ENCODE peak calls at places on chromosomes 5 and 9, in nine cellular contexts. N, G, E, Q, D, L, C, I and P are unnamed samples.

GRCh38 chr5:115487168-115487567 is 57.4 kb downstream of the FEM1C start:
- DNase-seq in N (no peak), G (no peak), E (no peak), Q (no peak), D (no peak), L (no peak), C (no peak), I (no peak), P (no peak)

GRCh38 chr9:35908484-35909125 is 685 bp upstream of the SPAAR start:
- DNase-seq in N (peak; percentile 53), G (no peak), E (peak; percentile 87), Q (no peak), D (no peak), L (no peak), C (no peak), I (no peak), P (no peak)

GRCh38 chr5:127754259-127754658 is 51.1 kb downstream of the CCDC192 start:
- DNase-seq in N (no peak), G (no peak), E (peak; percentile 22), Q (peak; percentile 70), D (no peak), L (no peak), C (no peak), I (no peak), P (no peak)

GRCh38 chr5:141529002-141529401 is 40.1 kb downstream of the PCDHGC5 start:
- DNase-seq in N (no peak), G (no peak), E (no peak), Q (peak; percentile 82), D (no peak), L (no peak), C (no peak), I (no peak), P (no peak)

GRCh38 chr5:137254695-137255094 is 244.4 kb downstream of the SPOCK1 start:
- DNase-seq in N (no peak), G (no peak), E (no peak), Q (no peak), D (no peak), L (no peak), C (no peak), I (no peak), P (no peak)

GRCh38 chr5:126000533-126000932 is 422.7 kb upstream of the GRAMD2B start:
- DNase-seq in N (no peak), G (no peak), E (no peak), Q (no peak), D (no peak), L (no peak), C (no peak), I (no peak), P (no peak)

GRCh38 chr5:142829821-142830220 is 59.6 kb downstream of the ARHGAP26 start:
- DNase-seq in N (no peak), G (no peak), E (peak; percentile 37), Q (peak; percentile 81), D (no peak), L (no peak), C (no peak), I (no peak), P (no peak)

GRCh38 chr5:90193185-90193822 is 216.3 kb downstream of the CETN3 start:
- DNase-seq in N (no peak), G (no peak), E (peak; percentile 33), Q (no peak), D (no peak), L (no peak), C (no peak), I (no peak), P (no peak)

GRCh38 chr5:149598966-149599365 is 17.7 kb downstream of the ARHGEF37 start:
- DNase-seq in N (no peak), G (no peak), E (no peak), Q (no peak), D (no peak), L (no peak), C (no peak), I (no peak), P (no peak)

GRCh38 chr5:149594206-149594895 is 13.1 kb downstream of the ARHGEF37 start:
- DNase-seq in N (no peak), G (no peak), E (no peak), Q (no peak), D (no peak), L (no peak), C (no peak), I (no peak), P (no peak)

GRCh38 chr5:149597618-149598017 is 16.3 kb downstream of the ARHGEF37 start:
- DNase-seq in N (no peak), G (no peak), E (no peak), Q (no peak), D (no peak), L (no peak), C (no peak), I (no peak), P (no peak)

GRCh38 chr5:149599375-149599774 is 18.1 kb downstream of the ARHGEF37 start:
- DNase-seq in N (no peak), G (no peak), E (no peak), Q (no peak), D (no peak), L (no peak), C (no peak), I (no peak), P (no peak)

DNA sequence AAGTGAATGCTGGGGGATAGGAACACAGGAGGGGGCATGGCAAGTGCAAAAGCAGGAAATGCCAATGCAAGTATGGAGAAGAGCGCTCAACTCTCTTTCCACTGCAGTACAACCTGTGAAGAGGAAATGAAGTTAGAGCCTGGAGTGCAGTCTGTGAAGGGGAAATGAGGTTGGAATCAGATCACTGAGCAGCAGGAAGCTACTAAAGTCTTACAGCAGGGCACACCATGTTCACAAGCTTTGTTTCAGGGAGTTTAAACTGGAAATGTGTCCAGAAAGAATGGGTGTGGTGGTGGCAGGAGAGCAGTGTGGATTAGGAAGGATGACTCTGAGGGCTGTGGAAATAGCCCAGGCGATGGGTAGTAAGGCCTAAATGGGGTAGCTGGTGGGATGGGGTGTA is 15.4 kb downstream of the ARHGEF37 start:
- DNase-seq in N (no peak), G (no peak), E (no peak), Q (no peak), D (no peak), L (no peak), C (no peak), I (no peak), P (no peak)
- H3K27ac ChIP-seq in N (no peak overlapping the region), G (no peak overlapping the region), E (no peak overlapping the region), Q (no peak overlapping the region), D (no peak overlapping the region), L (peak overlapping the region; percentile 34), C (peak overlapping the region; percentile 66), I (no peak overlapping the region), P (no peak overlapping the region)

GRCh38 chr5:150320048-150320555 is 17.4 kb upstream of the ARSI start:
- DNase-seq in N (peak; percentile 70), G (no peak), E (peak; percentile 77), Q (peak; percentile 89), D (no peak), L (peak; percentile 55), C (peak; percentile 89), I (no peak), P (no peak)
- H3K27ac ChIP-seq in N (peak overlapping the region; percentile 38), G (no peak overlapping the region), E (peak overlapping the region; percentile 22), Q (peak overlapping the region; percentile 29), D (no peak overlapping the region), L (no peak overlapping the region), C (peak overlapping the region; percentile 62), I (no peak overlapping the region), P (no peak overlapping the region)

GRCh38 chr5:53549792-53550191 is 10.6 kb upstream of the NDUFS4 start:
- DNase-seq in N (no peak), G (no peak), E (peak; percentile 23), Q (no peak), D (no peak), L (no peak), C (no peak), I (no peak), P (no peak)

GRCh38 chr5:53554444-53554843 is 6.0 kb upstream of the NDUFS4 start:
- DNase-seq in N (no peak), G (no peak), E (no peak), Q (no peak), D (no peak), L (no peak), C (no peak), I (no peak), P (no peak)

GRCh38 chr5:53555160-53555559 is 5.3 kb upstream of the NDUFS4 start:
- DNase-seq in N (no peak), G (no peak), E (no peak), Q (no peak), D (no peak), L (no peak), C (no peak), I (no peak), P (no peak)

GRCh38 chr5:53556001-53556400 is 4.4 kb upstream of the NDUFS4 start:
- DNase-seq in N (no peak), G (no peak), E (no peak), Q (no peak), D (no peak), L (no peak), C (no peak), I (no peak), P (no peak)

GRCh38 chr5:53552561-53552960 is 7.9 kb upstream of the NDUFS4 start:
- DNase-seq in N (no peak), G (no peak), E (no peak), Q (no peak), D (no peak), L (no peak), C (no peak), I (no peak), P (no peak)
- H3K27ac ChIP-seq in N (no peak overlapping the region), G (no peak overlapping the region), E (no peak overlapping the region), Q (no peak overlapping the region), D (no peak overlapping the region), L (no peak overlapping the region), C (no peak overlapping the region), I (no peak overlapping the region), P (no peak overlapping the region)

GRCh38 chr5:17189381-17190036 is 27.9 kb upstream of the BASP1 start:
- DNase-seq in N (peak; percentile 90), G (no peak), E (peak; percentile 99), Q (peak; percentile 57), D (peak; percentile 20), L (peak; percentile 83), C (peak; percentile 61), I (no peak), P (peak; percentile 91)
- H3K27ac ChIP-seq in N (no peak overlapping the region), G (no peak overlapping the region), E (peak overlapping the region; percentile 1), Q (no peak overlapping the region), D (no peak overlapping the region), L (no peak overlapping the region), C (no peak overlapping the region), I (no peak overlapping the region), P (no peak overlapping the region)

DNA sequence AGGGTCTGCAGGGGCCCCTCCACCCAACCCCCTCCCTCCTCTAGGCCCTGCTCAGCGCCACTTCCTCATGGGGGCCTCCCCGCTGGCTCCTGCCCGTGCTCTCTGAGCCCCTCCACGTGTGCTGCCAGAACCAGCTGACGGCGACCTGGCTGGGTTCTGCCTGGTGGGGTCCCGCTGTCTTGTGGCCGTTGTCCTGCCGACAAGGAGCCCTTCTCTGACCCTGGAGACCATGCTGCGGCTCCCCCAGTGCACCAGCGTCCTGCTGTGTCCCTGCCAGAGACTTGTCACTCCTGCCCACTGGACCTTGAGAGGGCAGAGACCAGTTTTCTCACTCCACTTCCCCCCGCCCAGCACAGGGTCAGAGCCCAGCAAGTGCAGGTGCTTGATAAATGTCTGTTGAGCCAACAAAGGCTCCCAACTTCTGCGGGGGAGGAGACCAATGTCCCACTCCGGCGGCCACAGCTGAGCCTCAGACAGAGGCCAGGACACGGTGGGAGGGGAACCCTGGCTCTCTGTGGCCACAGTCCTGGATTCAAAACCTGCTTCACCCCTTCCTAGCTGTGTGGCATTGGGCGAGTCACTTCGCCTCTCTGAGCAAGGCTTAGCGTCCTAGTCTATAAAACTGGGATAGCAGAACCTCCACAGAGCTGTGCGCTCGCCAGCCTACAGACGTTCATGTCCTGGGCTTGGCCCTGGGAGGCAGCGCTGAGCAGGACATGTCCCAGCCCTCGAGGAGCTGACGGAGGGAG is 24.8 kb downstream of the SARDH start:
- DNase-seq in N (no peak), G (no peak), E (no peak), Q (no peak), D (no peak), L (no peak), C (no peak), I (no peak), P (no peak)
- H3K27ac ChIP-seq in N (peak overlapping the region; percentile 98), G (no peak overlapping the region), E (no peak overlapping the region), Q (no peak overlapping the region), D (no peak overlapping the region), L (no peak overlapping the region), C (no peak overlapping the region), I (no peak overlapping the region), P (no peak overlapping the region)